ENCODE peak calls at places on chromosomes 1 and 21, in ten cellular contexts. X, I, J, E, G, A, V, B, Z and H are unnamed samples.

GRCh38 chr1:1237874-1238701 is 6.1 kb downstream of the B3GALT6 start:
- DNase-seq in E (no peak), X (no peak), I (peak), A (no peak), B (no peak), J (no peak), Z (no peak), V (no peak), G (no peak), H (no peak)

GRCh38 chr21:33289199-33289819 is 23.1 kb downstream of the IL10RB start:
- DNase-seq in E (no peak), I (no peak), G (no peak), X (no peak), B (peak), A (no peak), Z (no peak), V (no peak), J (no peak), H (no peak)

GRCh38 chr1:208081972-208082371 is 162.2 kb downstream of the PLXNA2 start:
- DNase-seq in Z (no peak), E (no peak), B (no peak), V (no peak), X (no peak), A (no peak), G (no peak), J (no peak), I (no peak), H (no peak)

GRCh38 chr1:121516279-121516967 is 331.6 kb downstream of the SRGAP2C start:
- DNase-seq in G (no peak), V (no peak), I (peak), X (no peak), Z (no peak), A (no peak), E (no peak), B (no peak), J (peak), H (no peak)

GRCh38 chr1:44903261-44903660 is 60.2 kb upstream of the PTCH2 start:
- DNase-seq in X (no peak), V (no peak), I (no peak), G (no peak), Z (no peak), J (no peak), A (peak), E (no peak), B (no peak), H (no peak)

GRCh38 chr1:200699871-200700270 is 30.2 kb upstream of the DDX59 start:
- DNase-seq in A (peak), B (no peak), G (no peak), J (no peak), X (no peak), V (no peak), E (no peak), Z (peak), I (no peak), H (no peak)

GRCh38 chr21:45818276-45818903 is 163.2 kb upstream of the COL6A1 start:
- DNase-seq in J (no peak), G (no peak), X (peak), A (peak), B (no peak), E (no peak), I (no peak), V (no peak), Z (peak), H (peak)

GRCh38 chr1:150558761-150559626 is 9.8 kb downstream of the ADAMTSL4 start:
- DNase-seq in V (peak), J (no peak), A (no peak), Z (no peak), X (no peak), I (no peak), B (peak), G (no peak), E (no peak), H (no peak)

GRCh38 chr1:233261206-233261605 is 34.3 kb downstream of the PCNX2 start:
- DNase-seq in V (no peak), X (no peak), B (peak), E (no peak), Z (peak), G (no peak), I (peak), A (no peak), J (no peak), H (no peak)

GRCh38 chr1:193736507-193736906 is 550.1 kb upstream of the B3GALT2 start:
- DNase-seq in I (no peak), Z (no peak), V (no peak), B (no peak), G (no peak), J (no peak), X (no peak), A (no peak), E (no peak), H (no peak)

GRCh38 chr1:26828352-26829093 is 2.0 kb downstream of the ZDHHC18 start:
- DNase-seq in G (no peak), V (no peak), E (no peak), J (no peak), I (no peak), X (no peak), A (no peak), Z (no peak), B (no peak), H (no peak)

GRCh38 chr1:69700770-69701169 is 133.0 kb downstream of the LRRC7 start:
- DNase-seq in B (peak), X (no peak), G (no peak), Z (peak), A (peak), V (peak), I (no peak), J (no peak), E (peak), H (no peak)

GRCh38 chr1:22745675-22746585 is 35.3 kb downstream of the EPHB2 start:
- DNase-seq in B (peak), A (peak), E (no peak), G (no peak), X (no peak), J (no peak), I (peak), V (peak), Z (peak), H (no peak)

GRCh38 chr1:244450597-244451538 is 841 bp downstream of the ADSS2 start:
- DNase-seq in Z (peak), E (peak), G (no peak), B (peak), X (no peak), A (peak), I (peak), V (peak), J (peak), H (no peak)